ENCODE peak calls at places on chromosomes 7 and 10, in eight cellular contexts. E, K, G, O, B, T, X and U are unnamed samples.

GRCh38 chr10:95756061-95756751 is at the start of gene ENTPD1:
- DNase-seq in G (no peak), K (no peak), X (no peak), B (no peak), O (no peak), T (peak), E (no peak), U (no peak)

GRCh38 chr10:33790506-33791283 is 456.2 kb upstream of the NRP1 start:
- DNase-seq in O (no peak), B (no peak), T (peak), E (no peak), X (no peak), G (no peak), K (no peak), U (no peak)

GRCh38 chr10:78533093-78533492 is 499.4 kb downstream of the RPS24 start:
- DNase-seq in X (no peak), E (no peak), B (no peak), G (no peak), O (no peak), K (no peak), T (no peak), U (no peak)

GRCh38 chr10:61791216-61791615 is 110.3 kb upstream of the ARID5B start:
- DNase-seq in K (no peak), O (no peak), E (no peak), G (no peak), T (no peak), B (no peak), X (no peak), U (peak)

GRCh38 chr7:16428672-16429071 is 7.3 kb upstream of the CRPPA start:
- DNase-seq in E (no peak), T (peak), G (no peak), B (no peak), X (no peak), K (no peak), O (no peak), U (peak)

GRCh38 chr7:45221896-45222604 is 64.5 kb downstream of the RAMP3 start:
- DNase-seq in E (no peak), G (no peak), K (no peak), X (no peak), B (no peak), T (no peak), O (no peak), U (no peak)

GRCh38 chr10:99698504-99699080 is 33.3 kb downstream of the COX15 start:
- DNase-seq in X (no peak), O (no peak), E (no peak), T (no peak), K (no peak), B (no peak), G (no peak), U (no peak)

GRCh38 chr10:28169525-28169924 is 133.3 kb downstream of the MPP7 start:
- DNase-seq in X (no peak), O (no peak), G (no peak), K (no peak), B (no peak), E (no peak), T (no peak), U (no peak)

GRCh38 chr7:92636018-92636560 is 45.9 kb upstream of the FAM133B start:
- DNase-seq in G (no peak), B (no peak), E (no peak), X (no peak), T (no peak), O (no peak), K (no peak), U (no peak)

GRCh38 chr10:5046410-5046809 is 42.8 kb upstream of the AKR1C2 start:
- DNase-seq in K (no peak), E (no peak), B (no peak), X (no peak), T (no peak), O (no peak), G (no peak), U (no peak)

GRCh38 chr10:126387931-126388911 is at the start of gene ADAM12:
- DNase-seq in G (no peak), K (peak), O (peak), E (no peak), T (peak), X (no peak), B (no peak), U (no peak)

GRCh38 chr10:2957785-2958184 is 109.6 kb upstream of the PFKP start:
- DNase-seq in K (no peak), O (no peak), G (no peak), T (no peak), E (no peak), X (no peak), B (no peak), U (no peak)

GRCh38 chr10:14603539-14604102 is 171.1 kb downstream of the FAM107B start:
- DNase-seq in G (no peak), X (no peak), B (no peak), O (no peak), E (peak), K (no peak), T (no peak), U (no peak)

GRCh38 chr7:75559355-75559986 is 67.4 kb downstream of the SPDYE5 start:
- DNase-seq in T (no peak), G (no peak), B (no peak), E (no peak), X (no peak), K (no peak), O (no peak), U (no peak)

GRCh38 chr10:119496282-119496681 is 46.2 kb downstream of the RGS10 start:
- DNase-seq in T (no peak), E (no peak), G (no peak), X (no peak), O (peak), K (no peak), B (no peak), U (no peak)

GRCh38 chr10:95308389-95309302 is 17.8 kb upstream of the PDLIM1 start:
- DNase-seq in X (peak), T (peak), K (peak), G (no peak), E (no peak), B (no peak), O (no peak), U (peak)